ENCODE peak calls at places on chromosomes 2 and 18, in seven cellular contexts. A is A549, Z is K562, N is GM23338, U is SK-N-SH, F is GM12878, B is HepG2. L is an unnamed sample.

GRCh38 chr18:43648002-43648401 is 370.7 kb upstream of the SYT4 start:
- DNase-seq in A (no peak), Z (no peak), N (peak), U (no peak), F (no peak), B (no peak), L (no peak)

GRCh38 chr2:237754182-237754581 is 44.4 kb upstream of the RBM44 start:
- DNase-seq in A (no peak), Z (no peak), N (no peak), U (no peak), F (no peak), B (no peak), L (no peak)

GRCh38 chr2:199861116-199861774 is 10.3 kb upstream of the FTCDNL1 start:
- DNase-seq in A (peak), Z (peak), N (peak), U (peak), F (no peak), B (peak), L (peak)

GRCh38 chr2:230774348-230774951 is 61.8 kb downstream of the CAB39 start:
- DNase-seq in A (peak), Z (peak), N (no peak), U (no peak), F (no peak), B (no peak), L (no peak)

GRCh38 chr2:200828572-200829257 is 17.0 kb downstream of the BZW1 start:
- DNase-seq in A (no peak), Z (no peak), N (no peak), U (no peak), F (no peak), B (no peak), L (no peak)

GRCh38 chr2:201907128-201907886 is 101.0 kb downstream of the CDK15 start:
- DNase-seq in A (no peak), Z (peak), N (no peak), U (no peak), F (no peak), B (no peak), L (no peak)

GRCh38 chr2:110157153-110157793 is 41.7 kb upstream of the MALL start:
- DNase-seq in A (peak), Z (peak), N (peak), U (peak), F (peak), B (peak), L (peak)

GRCh38 chr18:22194151-22194598 is 24.8 kb downstream of the GATA6 start:
- DNase-seq in A (no peak), Z (peak), N (peak), U (no peak), F (no peak), B (peak), L (no peak)

GRCh38 chr2:134371041-134371440 is 117.2 kb downstream of the MGAT5 start:
- DNase-seq in A (no peak), Z (no peak), N (no peak), U (no peak), F (no peak), B (no peak), L (no peak)

GRCh38 chr2:225190987-225191386 is 148.7 kb upstream of the DOCK10 start:
- DNase-seq in A (no peak), Z (no peak), N (no peak), U (no peak), F (no peak), B (no peak), L (no peak)

GRCh38 chr2:1047485-1047884 is 96.8 kb downstream of the SNTG2 start:
- DNase-seq in A (peak), Z (no peak), N (peak), U (no peak), F (no peak), B (peak), L (no peak)

GRCh38 chr2:17646096-17646554 is 105.6 kb downstream of the VSNL1 start:
- DNase-seq in A (peak), Z (peak), N (peak), U (peak), F (peak), B (peak), L (peak)

GRCh38 chr2:98394595-98395153 is 48.4 kb downstream of the CNGA3 start:
- DNase-seq in A (no peak), Z (no peak), N (peak), U (no peak), F (no peak), B (no peak), L (no peak)

GRCh38 chr2:76120176-76120575 is 409.5 kb upstream of the GCFC2 start:
- DNase-seq in A (no peak), Z (no peak), N (no peak), U (no peak), F (no peak), B (no peak), L (no peak)

GRCh38 chr2:173427887-173428683 is 73.4 kb downstream of the CDCA7 start:
- DNase-seq in A (no peak), Z (no peak), N (no peak), U (no peak), F (no peak), B (peak), L (no peak)

GRCh38 chr2:38174131-38174530 is 98.2 kb upstream of the CYP1B1 start:
- DNase-seq in A (no peak), Z (no peak), N (no peak), U (no peak), F (no peak), B (no peak), L (no peak)

GRCh38 chr2:5689790-5690189 is 2.4 kb upstream of the SOX11 start:
- DNase-seq in A (no peak), Z (no peak), N (no peak), U (no peak), F (no peak), B (no peak), L (no peak)

GRCh38 chr18:75374466-75374865 is 53.0 kb downstream of the SMIM21 start:
- DNase-seq in A (no peak), Z (no peak), N (no peak), U (no peak), F (no peak), B (no peak), L (no peak)

DNA sequence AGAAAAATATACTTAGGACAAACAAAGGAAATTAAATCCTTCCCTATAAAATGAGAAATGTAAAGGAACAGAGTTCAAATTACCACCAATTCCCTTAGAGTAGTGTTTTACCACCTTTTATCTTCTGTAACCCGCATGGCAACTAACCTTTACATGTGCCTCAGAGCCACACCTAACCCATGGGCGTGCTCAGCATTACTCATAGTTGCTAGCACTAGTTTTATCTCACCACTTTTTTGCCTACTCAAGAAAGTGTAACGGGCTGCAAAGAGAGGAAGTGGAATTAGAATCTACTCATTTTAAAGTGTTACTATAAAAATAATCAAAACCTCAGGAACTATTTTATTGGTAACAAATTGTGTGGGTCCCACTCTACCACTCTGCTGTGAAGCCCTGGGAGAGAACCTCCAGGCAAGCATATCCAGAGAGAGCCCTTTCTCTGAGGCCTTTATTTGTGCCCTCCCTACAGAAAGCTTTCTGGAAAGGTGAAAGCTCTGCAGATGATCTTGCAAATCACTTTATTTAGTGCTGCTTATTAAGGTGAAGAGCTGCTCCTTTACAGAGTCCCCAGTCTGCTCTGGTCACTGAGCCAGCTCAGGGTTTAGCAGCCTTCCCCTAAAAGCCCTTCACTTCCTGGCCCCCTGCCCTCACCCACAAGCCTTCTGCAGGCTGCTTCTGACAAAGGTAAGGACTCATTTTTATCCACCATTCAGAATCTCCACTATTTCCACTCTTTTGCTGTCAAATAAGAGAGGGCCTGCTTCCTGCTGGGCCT is 98.8 kb downstream of the TRABD2A start:
- DNase-seq in A (no peak), Z (peak), N (peak), U (no peak), F (no peak), B (no peak), L (peak)
- TF ChIP-seq REST in A (no peak), Z (no peak), N (no peak), U (no peak), F (no peak), B (no peak), L (no peak)

GRCh38 chr2:41785623-41786022 is 262.2 kb upstream of the PKDCC start:
- DNase-seq in A (no peak), Z (no peak), N (no peak), U (no peak), F (no peak), B (no peak), L (no peak)

DNA sequence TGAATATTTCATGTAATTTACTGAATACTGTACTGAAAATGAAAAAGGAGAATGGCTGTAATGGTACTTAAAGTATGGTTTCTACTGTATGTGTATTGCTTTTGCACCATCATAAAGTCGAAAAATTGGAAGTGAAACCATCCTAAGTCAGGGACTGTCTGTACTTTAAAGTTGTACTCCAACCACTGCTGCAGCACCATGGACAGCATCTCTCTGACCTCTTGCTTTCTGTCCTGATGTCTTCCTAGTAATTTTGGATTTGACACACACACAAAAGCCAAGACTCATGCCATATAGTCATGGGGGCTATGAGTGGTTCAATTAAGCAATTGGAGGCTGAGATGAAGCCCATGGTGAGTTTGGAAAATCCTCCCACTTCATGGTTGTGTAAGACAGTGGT is 256.3 kb upstream of the PKDCC start:
- DNase-seq in A (peak), Z (peak), N (peak), U (no peak), F (no peak), B (peak), L (no peak)
- H3K4me2 ChIP-seq in A (no peak), Z (no peak), N (no peak), U (no peak), F (no peak), B (no peak), L (no peak)

GRCh38 chr2:191846787-191847620 is at the start of gene CAVIN2:
- DNase-seq in A (peak), Z (peak), N (no peak), U (no peak), F (peak), B (peak), L (no peak)
- TF ChIP-seq REST in A (no peak), Z (no peak), N (no peak), U (no peak), F (no peak), B (no peak), L (no peak)

GRCh38 chr2:64326578-64327050 is 127.3 kb upstream of the LGALSL start:
- DNase-seq in A (no peak), Z (no peak), N (no peak), U (no peak), F (no peak), B (no peak), L (no peak)
- H3K4me2 ChIP-seq in A (no peak), Z (no peak), N (no peak), U (no peak), F (peak), B (no peak), L (no peak)

GRCh38 chr2:119283873-119284331 is 60.3 kb downstream of the STEAP3 start:
- DNase-seq in A (no peak), Z (no peak), N (no peak), U (no peak), F (no peak), B (no peak), L (no peak)
- TF ChIP-seq REST in A (no peak), Z (no peak), N (no peak), U (no peak), F (no peak), B (no peak), L (no peak)